ENCODE peak calls at places on chromosomes 7 and 10, in four cellular contexts. P, C, R and Q are unnamed samples.

GRCh38 chr7:108014747-108015682 is 12.1 kb upstream of the LAMB1 start:
- DNase-seq in R (no peak), P (no peak), C (no peak), Q (no peak)

GRCh38 chr7:21972397-21972784 is 26.7 kb upstream of the CDCA7L start:
- DNase-seq in P (no peak), C (no peak), R (no peak), Q (no peak)

GRCh38 chr7:100003711-100004661 is 11.4 kb upstream of the ZKSCAN1 start:
- DNase-seq in C (peak; percentile 92), P (peak; percentile 35), R (no peak), Q (no peak)

GRCh38 chr7:771241-772004 is 44.3 kb upstream of the PRKAR1B start:
- DNase-seq in C (peak; percentile 93), R (peak; percentile 87), P (no peak), Q (peak; percentile 89)

GRCh38 chr7:39238209-39238869 is 260.6 kb downstream of the POU6F2 start:
- DNase-seq in R (no peak), P (no peak), C (no peak), Q (no peak)

GRCh38 chr10:89351402-89352038 is 23.7 kb downstream of the IFIT3 start:
- DNase-seq in R (no peak), C (no peak), P (no peak), Q (no peak)

GRCh38 chr10:47311193-47311899 is 10.9 kb upstream of the GDF2 start:
- DNase-seq in P (peak; percentile 83), R (no peak), C (peak; percentile 96), Q (no peak)

GRCh38 chr10:60573342-60573741 is 183.7 kb upstream of the ANK3 start:
- DNase-seq in R (no peak), P (no peak), C (no peak), Q (no peak)

GRCh38 chr7:98360221-98361124 is 40.4 kb downstream of the BAIAP2L1 start:
- DNase-seq in P (peak; percentile 51), R (peak; percentile 81), C (no peak), Q (no peak)

GRCh38 chr7:137728426-137728825 is 118.3 kb downstream of the DGKI start:
- DNase-seq in C (no peak), R (no peak), P (no peak), Q (no peak)

GRCh38 chr10:947881-948280 is 16.4 kb upstream of the LARP4B start:
- DNase-seq in R (no peak), C (no peak), P (no peak), Q (no peak)

DNA sequence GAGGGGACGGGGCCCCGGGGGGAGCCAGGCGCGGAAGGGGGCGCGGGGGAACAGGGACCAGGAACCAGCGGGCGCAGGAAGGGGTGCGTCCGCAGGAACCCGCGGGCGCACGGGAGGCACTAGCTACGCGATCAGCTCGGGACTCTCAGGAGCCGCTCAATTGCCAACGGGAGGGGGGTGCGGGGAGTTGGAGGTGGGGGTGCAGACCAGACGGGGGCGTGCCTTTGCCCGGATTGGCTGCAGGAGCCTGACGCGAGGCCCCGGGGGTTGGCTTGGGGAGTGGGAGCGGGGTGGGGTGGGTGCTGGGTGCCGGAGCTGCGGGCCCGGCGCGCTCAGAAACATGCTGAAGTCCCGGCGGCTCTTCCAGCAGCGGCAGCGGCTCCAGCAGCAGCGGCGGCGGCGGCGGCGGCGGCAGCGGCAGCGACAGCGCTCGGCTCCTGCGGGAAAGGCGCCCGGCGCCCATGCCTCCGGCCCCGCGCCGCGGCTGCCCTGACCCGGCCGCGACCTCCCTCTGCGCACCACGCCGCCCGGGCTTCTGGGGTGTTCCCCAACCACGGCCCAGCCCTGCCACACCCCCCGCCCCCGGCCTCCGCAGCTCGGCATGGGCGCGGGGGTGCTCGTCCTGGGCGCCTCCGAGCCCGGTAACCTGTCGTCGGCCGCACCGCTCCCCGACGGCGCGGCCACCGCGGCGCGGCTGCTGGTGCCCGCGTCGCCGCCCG is at the start of gene ADRB1:
- DNase-seq in C (peak; percentile 91), P (peak; percentile 89), R (peak; percentile 86), Q (peak; percentile 97)
- H3K27ac ChIP-seq in C (no peak within 1 kb of the TSS), P (peak within 1 kb of the TSS; percentile 77), R (no peak within 1 kb of the TSS), Q (peak within 1 kb of the TSS; percentile 79)

DNA sequence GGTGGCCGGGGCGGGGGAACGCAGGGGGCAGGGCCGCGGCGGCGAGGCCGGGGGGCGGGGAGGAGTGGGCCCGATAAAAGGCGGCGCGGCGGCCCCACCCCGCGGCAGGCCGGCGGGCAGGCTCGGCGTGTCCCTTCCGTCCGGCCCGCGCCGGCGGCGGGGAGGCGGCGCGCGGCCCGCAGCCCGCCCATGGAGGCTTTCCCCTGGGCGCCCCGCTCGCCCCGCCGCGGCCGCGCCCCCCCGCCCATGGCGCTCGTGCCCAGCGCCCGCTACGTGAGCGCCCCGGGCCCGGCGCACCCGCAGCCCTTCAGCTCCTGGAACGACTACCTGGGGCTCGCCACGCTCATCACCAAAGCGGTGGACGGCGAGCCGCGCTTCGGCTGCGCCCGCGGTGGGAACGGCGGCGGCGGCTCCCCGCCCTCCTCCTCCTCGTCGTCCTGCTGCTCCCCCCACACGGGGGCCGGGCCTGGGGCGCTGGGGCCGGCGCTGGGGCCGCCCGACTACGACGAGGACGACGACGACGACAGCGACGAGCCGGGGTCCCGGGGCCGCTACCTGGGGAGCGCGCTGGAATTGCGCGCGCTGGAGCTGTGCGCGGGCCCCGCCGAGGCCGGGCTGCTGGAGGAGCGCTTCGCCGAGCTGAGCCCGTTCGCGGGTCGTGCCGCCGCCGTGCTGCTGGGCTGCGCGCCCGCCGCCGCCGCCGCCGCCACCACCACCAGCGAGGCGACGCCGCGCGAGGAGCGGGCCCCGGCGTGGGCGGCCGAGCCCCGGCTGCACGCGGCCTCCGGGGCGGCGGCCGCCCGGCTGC is at the start of gene NANOS1:
- DNase-seq in P (peak; percentile 79), R (no peak), C (no peak), Q (peak; percentile 69)
- TF ChIP-seq POLR2A in P (no peak), R (peak; percentile 89), C (no peak), Q (no peak)

GRCh38 chr10:112957589-112958202 is 7.6 kb downstream of the TCF7L2 start:
- DNase-seq in P (no peak), C (no peak), R (no peak), Q (no peak)

GRCh38 chr10:112955736-112956421 is 5.8 kb downstream of the TCF7L2 start:
- DNase-seq in P (no peak), C (no peak), R (no peak), Q (no peak)

GRCh38 chr10:112958275-112958995 is 8.4 kb downstream of the TCF7L2 start:
- DNase-seq in R (no peak), P (no peak), C (no peak), Q (no peak)

GRCh38 chr10:112954974-112955735 is 5.1 kb downstream of the TCF7L2 start:
- DNase-seq in C (no peak), P (no peak), R (no peak), Q (no peak)

DNA sequence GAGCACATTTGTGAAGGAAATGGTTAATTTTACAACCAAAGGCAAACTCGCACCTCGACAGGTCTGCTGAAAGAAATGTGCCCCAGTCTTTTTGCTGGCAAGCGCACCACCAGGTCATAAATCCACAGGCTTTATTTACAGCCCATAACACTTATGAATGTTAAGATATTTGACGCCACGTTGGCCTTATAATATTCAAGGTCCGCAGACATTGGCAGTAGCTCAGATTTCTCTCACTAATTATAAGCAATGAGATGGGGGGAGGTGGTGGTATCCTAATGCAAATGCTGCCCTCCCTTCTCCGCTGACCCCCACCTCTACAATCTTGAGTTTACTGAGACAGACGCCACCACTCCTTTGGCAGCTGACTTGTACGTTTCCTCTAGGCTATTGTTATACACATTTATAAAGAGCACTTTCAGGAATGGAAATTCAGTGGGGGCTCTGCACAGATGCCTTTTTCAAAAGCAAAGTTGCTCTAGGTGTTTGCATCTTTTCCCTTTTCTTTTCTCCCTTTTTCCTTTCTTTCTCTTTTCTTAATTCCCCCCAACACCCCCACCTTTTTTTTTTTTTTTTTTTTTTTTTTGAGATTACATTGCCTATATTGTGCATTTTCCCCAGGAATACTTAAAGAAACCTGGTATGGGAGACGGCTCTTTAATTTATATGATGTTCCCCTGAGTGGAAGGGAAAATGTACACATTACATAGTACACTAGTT is 6.7 kb downstream of the TCF7L2 start:
- DNase-seq in P (no peak), R (no peak), C (no peak), Q (no peak)
- H3K27ac ChIP-seq in P (no peak overlapping the region), R (no peak overlapping the region), C (peak overlapping the region; percentile 25), Q (peak overlapping the region; percentile 51)

GRCh38 chr7:2264158-2264557 is 22.1 kb downstream of the NUDT1 start:
- DNase-seq in C (no peak), R (no peak), P (no peak), Q (no peak)

GRCh38 chr7:2259480-2259879 is 17.5 kb downstream of the NUDT1 start:
- DNase-seq in R (no peak), P (no peak), C (no peak), Q (no peak)

GRCh38 chr7:2263176-2263575 is 21.1 kb downstream of the NUDT1 start:
- DNase-seq in C (no peak), P (peak; percentile 71), R (no peak), Q (no peak)

GRCh38 chr7:2260820-2261219 is 18.8 kb downstream of the NUDT1 start:
- DNase-seq in P (no peak), C (peak; percentile 56), R (peak; percentile 81), Q (no peak)

GRCh38 chr7:2261611-2262010 is 19.6 kb downstream of the NUDT1 start:
- DNase-seq in C (no peak), R (no peak), P (peak; percentile 82), Q (no peak)
- TF ChIP-seq POLR2A in C (no peak), R (no peak), P (no peak), Q (no peak)

GRCh38 chr7:141362580-141363435 is 188.4 kb upstream of the AGK start:
- DNase-seq in P (no peak), C (no peak), R (no peak), Q (no peak)

GRCh38 chr7:141370178-141370577 is 181.0 kb upstream of the AGK start:
- DNase-seq in P (no peak), C (no peak), R (no peak), Q (no peak)

GRCh38 chr7:141363748-141364147 is 187.5 kb upstream of the AGK start:
- DNase-seq in C (no peak), R (no peak), P (no peak), Q (no peak)

GRCh38 chr7:141369422-141369821 is 181.8 kb upstream of the AGK start:
- DNase-seq in P (no peak), R (peak; percentile 57), C (peak; percentile 27), Q (peak; percentile 55)

DNA sequence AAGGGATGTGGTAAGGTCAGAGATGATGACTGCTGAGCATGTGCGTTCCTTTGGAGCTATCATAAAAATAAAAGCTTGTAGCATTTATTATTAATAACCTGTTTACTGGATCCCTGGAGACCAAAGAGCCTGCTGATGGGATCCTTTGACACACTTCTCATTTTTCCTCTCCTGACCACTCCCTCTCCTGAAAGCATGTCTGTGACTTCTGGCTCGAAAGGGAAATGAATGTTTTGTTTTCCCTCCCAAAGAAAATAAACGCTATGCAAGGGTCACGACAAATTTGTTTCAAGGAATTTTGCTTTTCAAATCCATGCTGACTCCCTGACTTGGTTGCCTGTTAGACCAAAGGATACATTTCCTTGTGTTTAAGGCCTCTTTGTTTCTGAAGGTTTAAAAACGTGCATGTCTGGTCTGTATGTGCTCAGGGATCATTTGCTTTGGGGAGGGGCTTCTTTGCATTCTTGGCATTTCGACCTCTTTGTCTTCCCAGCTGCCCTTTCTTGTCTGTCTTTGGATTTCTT is 185.1 kb upstream of the AGK start:
- DNase-seq in R (no peak), C (no peak), P (no peak), Q (peak; percentile 28)
- H3K27ac ChIP-seq in R (no peak overlapping the region), C (no peak overlapping the region), P (no peak overlapping the region), Q (peak overlapping the region; percentile 73)

GRCh38 chr10:73576178-73576889 is 14.8 kb downstream of the USP54 start:
- DNase-seq in R (peak; percentile 68), C (peak; percentile 74), P (no peak), Q (no peak)
- TF ChIP-seq POLR2A in R (no peak), C (peak; percentile 72), P (no peak), Q (peak; percentile 62)

GRCh38 chr7:33550979-33551378 is 354.4 kb upstream of the BMPER start:
- DNase-seq in P (no peak), R (no peak), C (no peak), Q (no peak)
- H3K27ac ChIP-seq in P (no peak overlapping the region), R (no peak overlapping the region), C (no peak overlapping the region), Q (peak overlapping the region; percentile 21)

GRCh38 chr10:73781879-73782748 is at the start of gene CHCHD1:
- DNase-seq in R (peak; percentile 96), C (peak; percentile 93), P (peak; percentile 98), Q (peak; percentile 94)
- TF ChIP-seq POLR2A in R (no peak), C (peak; percentile 69), P (no peak), Q (no peak)